ENCODE peak calls at places on chromosomes 5 and 9, in nine cellular contexts. V, B, E, W, O, F, H, N and P are unnamed samples.

GRCh38 chr5:160118349-160119141 is 705 bp downstream of the PWWP2A start:
- DNase-seq in V (no peak), B (peak; percentile 43), E (peak; percentile 66), O (peak; percentile 54), F (no peak), W (peak; percentile 15), H (peak; percentile 54), N (peak; percentile 81), P (peak; percentile 59)

GRCh38 chr9:123364241-123364824 is 8.3 kb downstream of the CRB2 start:
- DNase-seq in V (no peak), W (no peak), F (no peak), H (no peak), B (no peak), E (no peak), N (no peak), O (no peak), P (no peak)

GRCh38 chr5:79173626-79174025 is 62.0 kb downstream of the BHMT start:
- DNase-seq in O (peak; percentile 33), E (no peak), F (no peak), W (no peak), H (no peak), V (no peak), N (no peak), B (no peak), P (no peak)

GRCh38 chr5:134975843-134976242 is 8.1 kb downstream of the CATSPER3 start:
- DNase-seq in F (no peak), N (no peak), O (no peak), V (no peak), E (no peak), W (no peak), H (no peak), B (no peak), P (no peak)

GRCh38 chr9:3894764-3895163 is 369.0 kb upstream of the RFX3 start:
- DNase-seq in E (no peak), B (no peak), O (no peak), H (no peak), F (no peak), V (no peak), N (no peak), W (no peak), P (no peak)

GRCh38 chr9:113898151-113898550 is 22.0 kb downstream of the ZNF618 start:
- DNase-seq in H (no peak), O (no peak), F (no peak), E (peak; percentile 11), B (no peak), W (no peak), N (no peak), V (no peak), P (no peak)

GRCh38 chr5:1729641-1730486 is 69.8 kb downstream of the MRPL36 start:
- DNase-seq in B (no peak), F (no peak), N (peak; percentile 46), O (no peak), E (peak; percentile 52), H (no peak), W (no peak), V (no peak), P (no peak)

GRCh38 chr5:156094001-156094400 is 233.0 kb upstream of the SGCD start:
- DNase-seq in O (no peak), E (no peak), V (no peak), B (no peak), H (peak; percentile 29), N (no peak), W (peak; percentile 23), F (peak; percentile 55), P (peak; percentile 10)

GRCh38 chr9:34413229-34413852 is 36.6 kb upstream of the MYORG start:
- DNase-seq in E (no peak), V (no peak), N (no peak), O (no peak), W (peak; percentile 86), B (peak; percentile 4), F (peak; percentile 87), H (no peak), P (peak; percentile 13)

GRCh38 chr9:68530618-68531017 is 10.1 kb downstream of the TMEM252 start:
- DNase-seq in W (peak; percentile 19), H (peak; percentile 93), N (peak; percentile 90), V (no peak), O (peak; percentile 73), E (peak; percentile 87), B (no peak), F (peak; percentile 36), P (peak; percentile 89)

GRCh38 chr5:134436523-134437339 is 25.1 kb upstream of the CDKN2AIPNL start:
- DNase-seq in O (peak; percentile 93), V (peak; percentile 46), F (no peak), E (peak; percentile 80), H (peak; percentile 90), N (peak; percentile 75), B (peak; percentile 27), W (peak; percentile 64), P (peak; percentile 52)

GRCh38 chr9:72980183-72980582 is 27.3 kb upstream of the ALDH1A1 start:
- DNase-seq in H (no peak), B (no peak), E (no peak), W (no peak), O (no peak), F (no peak), N (no peak), V (no peak), P (no peak)

GRCh38 chr9:69622664-69623063 is 49.5 kb downstream of the APBA1 start:
- DNase-seq in E (no peak), V (no peak), W (no peak), B (no peak), F (no peak), O (no peak), H (no peak), N (no peak), P (no peak)

GRCh38 chr9:131021785-131022184 is 12.8 kb downstream of the LAMC3 start:
- DNase-seq in E (no peak), N (no peak), H (no peak), F (no peak), W (no peak), V (no peak), O (no peak), B (no peak), P (no peak)

GRCh38 chr9:131019387-131020239 is 10.6 kb downstream of the LAMC3 start:
- DNase-seq in E (no peak), V (no peak), B (no peak), F (no peak), H (peak; percentile 53), N (no peak), W (no peak), O (no peak), P (no peak)

GRCh38 chr9:131020862-131021261 is 11.9 kb downstream of the LAMC3 start:
- DNase-seq in W (no peak), V (no peak), O (no peak), E (no peak), N (no peak), F (no peak), H (no peak), B (no peak), P (no peak)

GRCh38 chr9:131018621-131019020 is 9.6 kb downstream of the LAMC3 start:
- DNase-seq in V (no peak), H (no peak), N (no peak), E (no peak), F (no peak), B (no peak), W (no peak), O (no peak), P (no peak)

GRCh38 chr9:131020388-131020787 is 11.4 kb downstream of the LAMC3 start:
- DNase-seq in F (no peak), W (no peak), E (no peak), B (no peak), H (no peak), O (no peak), V (no peak), N (no peak), P (no peak)
- H3K27ac ChIP-seq in F (no peak overlapping the region), W (no peak overlapping the region), E (no peak overlapping the region), B (no peak overlapping the region), H (no peak overlapping the region), O (no peak overlapping the region), V (no peak overlapping the region), N (no peak overlapping the region), P (no peak overlapping the region)

DNA sequence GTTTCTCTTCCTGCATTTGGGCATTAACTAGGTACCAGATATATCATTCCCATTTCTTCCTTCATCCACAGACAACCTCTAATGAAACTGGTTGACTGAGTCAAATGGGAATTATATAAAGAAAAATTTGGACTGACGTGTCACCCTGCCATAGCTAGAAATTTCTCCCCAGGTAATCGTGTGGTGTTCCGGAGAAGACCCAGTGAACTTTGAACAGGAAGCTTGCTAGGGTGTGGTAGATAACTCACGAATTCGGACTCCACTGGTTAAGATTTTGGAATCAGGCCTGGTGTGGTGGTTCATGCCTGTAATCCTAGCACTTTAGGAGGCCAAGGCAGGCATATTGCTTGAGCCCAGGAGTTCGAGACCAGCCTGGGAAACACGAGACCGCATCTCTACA is 114.3 kb upstream of the OTULINL start:
- DNase-seq in V (no peak), N (no peak), E (no peak), W (no peak), H (no peak), O (no peak), F (no peak), B (no peak), P (no peak)
- TF ChIP-seq CTCF in V (no peak), N (no peak), E (no peak), W (no peak), H (no peak), O (no peak), F (no peak), B (no peak), P (no peak)

DNA sequence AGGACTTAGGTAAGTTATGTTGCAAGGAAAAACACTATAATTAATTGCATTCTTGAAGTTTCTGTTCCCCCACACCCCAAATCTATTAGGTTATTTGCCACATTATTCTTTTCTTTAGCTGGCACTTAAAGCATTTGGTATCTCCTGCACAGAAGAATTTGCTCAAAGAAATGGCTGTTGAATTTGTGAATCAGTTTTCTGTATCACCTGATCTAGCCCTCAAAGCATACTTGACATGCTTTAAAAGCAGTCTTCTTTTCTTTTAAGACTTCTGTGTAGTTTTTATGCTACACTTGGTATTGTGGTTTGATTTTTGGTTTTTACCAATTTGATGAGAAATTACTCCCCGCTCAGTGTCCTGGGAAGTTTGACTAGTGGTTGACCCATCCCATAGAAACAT is 69.1 kb downstream of the RIC1 start:
- DNase-seq in H (no peak), V (no peak), B (no peak), O (no peak), F (no peak), N (no peak), E (no peak), W (no peak), P (no peak)
- H3K27ac ChIP-seq in H (no peak overlapping the region), V (no peak overlapping the region), B (no peak overlapping the region), O (no peak overlapping the region), F (no peak overlapping the region), N (no peak overlapping the region), E (no peak overlapping the region), W (no peak overlapping the region), P (no peak overlapping the region)

DNA sequence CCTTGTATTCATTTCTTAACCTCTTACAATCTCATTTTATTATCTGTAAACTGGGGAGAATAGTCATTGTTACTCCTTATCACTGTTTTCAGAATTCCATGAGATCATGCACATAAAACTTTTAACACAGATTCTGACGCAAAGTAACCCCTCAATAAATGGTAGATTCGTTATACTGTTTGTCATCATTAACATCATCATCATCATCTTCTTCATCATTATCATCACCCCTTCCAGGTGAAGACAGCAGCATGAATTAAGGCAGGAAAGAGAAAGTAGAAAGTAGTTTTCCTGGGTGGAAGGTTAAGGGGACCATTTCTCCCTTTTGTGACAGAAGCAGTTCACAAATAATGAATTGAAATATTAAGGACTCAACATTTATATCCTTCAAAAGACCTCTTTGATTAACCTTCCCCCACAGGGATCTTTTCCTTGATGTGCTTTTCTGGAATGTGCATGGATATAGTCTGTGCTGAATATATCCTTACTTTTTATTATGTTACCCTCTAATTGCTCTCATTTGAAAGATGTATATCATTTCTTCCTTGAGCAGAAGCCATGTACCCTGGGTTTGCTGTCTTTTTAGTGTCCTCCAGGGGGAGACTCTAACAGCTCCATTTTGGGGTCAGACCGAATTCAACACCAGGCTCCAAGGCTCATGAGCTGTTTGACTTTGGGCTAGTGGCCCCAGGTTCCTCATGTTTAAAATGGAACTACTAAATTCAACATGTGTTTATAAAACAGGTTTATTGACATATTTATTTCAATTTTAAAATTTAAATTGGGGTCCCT is 1029.9 kb upstream of the WWC1 start:
- DNase-seq in F (peak; percentile 21), H (no peak), E (no peak), N (no peak), W (no peak), O (no peak), B (no peak), V (no peak), P (no peak)
- TF ChIP-seq CTCF in F (peak; percentile 59), H (no peak), E (no peak), N (no peak), W (peak; percentile 26), O (no peak), B (no peak), V (peak; percentile 44), P (no peak)